ENCODE peak calls at places on chromosome 4, in eight cellular contexts. A is CD4-positive, alpha-beta memory T cell; Z is NCI-H1092; H is HTR-8/SVneo; U is GM06990; X is Peyer's patch; K is NCI-H2081; V is prostate gland. L is an unnamed sample.

GRCh38 chr4:185309770-185310169 is 86.0 kb downstream of the LRP2BP start:
- DNase-seq in U (peak), X (no peak), V (no peak), H (no peak), Z (no peak), A (no peak), K (no peak), L (no peak)

GRCh38 chr4:104642521-104642920 is 147.8 kb upstream of the CXXC4 start:
- DNase-seq in X (no peak), A (no peak), Z (no peak), U (no peak), H (no peak), K (no peak), V (no peak), L (no peak)

GRCh38 chr4:82900016-82900334 is 560 bp upstream of the THAP9 start:
- DNase-seq in V (no peak), A (no peak), U (no peak), K (no peak), Z (peak), X (no peak), H (no peak), L (no peak)

GRCh38 chr4:17781831-17782287 is 438 bp upstream of the FAM184B start:
- DNase-seq in Z (no peak), X (no peak), H (no peak), A (no peak), K (no peak), V (no peak), U (no peak), L (no peak)

GRCh38 chr4:185991750-185992149 is 77.2 kb upstream of the TLR3 start:
- DNase-seq in X (no peak), K (no peak), Z (no peak), H (no peak), V (no peak), U (no peak), A (no peak), L (no peak)

GRCh38 chr4:1676605-1677525 is 7.2 kb downstream of the FAM53A start:
- DNase-seq in K (no peak), V (no peak), A (no peak), X (no peak), U (no peak), H (no peak), Z (no peak), L (no peak)

GRCh38 chr4:128751354-128751753 is 58.1 kb upstream of the JADE1 start:
- DNase-seq in X (no peak), H (no peak), K (no peak), Z (no peak), U (no peak), V (no peak), A (no peak), L (no peak)

GRCh38 chr4:139711461-139711860 is 45.8 kb downstream of the MGST2 start:
- DNase-seq in K (no peak), V (no peak), U (no peak), Z (no peak), A (no peak), X (no peak), H (no peak), L (no peak)

GRCh38 chr4:163165217-163166017 is 1.3 kb downstream of the NAF1 start:
- DNase-seq in X (no peak), K (no peak), H (no peak), U (no peak), A (no peak), Z (no peak), V (no peak), L (no peak)

GRCh38 chr4:38204317-38205060 is 244.3 kb downstream of the PTTG2 start:
- DNase-seq in Z (no peak), A (no peak), V (no peak), H (no peak), X (no peak), K (no peak), U (no peak), L (no peak)

GRCh38 chr4:78938868-78939666 is at the start of gene PAQR3:
- DNase-seq in A (peak), Z (peak), K (peak), U (peak), V (peak), X (peak), H (peak), L (peak)

GRCh38 chr4:41814565-41814964 is 66.0 kb upstream of the PHOX2B start:
- DNase-seq in X (no peak), U (no peak), K (no peak), Z (no peak), V (no peak), H (no peak), A (no peak), L (no peak)

GRCh38 chr4:6200922-6201362 is 593 bp upstream of the JAKMIP1 start:
- DNase-seq in H (no peak), Z (no peak), A (peak), V (no peak), K (peak), U (peak), X (no peak), L (no peak)

GRCh38 chr4:172202480-172203076 is 389.4 kb downstream of the GALNTL6 start:
- DNase-seq in A (no peak), K (peak), X (no peak), H (peak), U (peak), Z (no peak), V (no peak), L (no peak)

GRCh38 chr4:29632199-29632598 is 1088.0 kb upstream of the PCDH7 start:
- DNase-seq in V (no peak), H (no peak), X (no peak), K (no peak), A (no peak), Z (no peak), U (no peak), L (no peak)

L was measured in stimulated activated effector memory CD8-positive, alpha-beta T cell treated with anti-CD3 and anti-CD28 coated beads, Interleukin-12 subunit alpha, Interleukin-12 subunit beta, amount 100 ng/mL, for 72 hours.